ENCODE peak calls at places on chromosomes 7 and 10, in eight cellular contexts. J is KBM-7, I is mucosa of descending colon, K is AG08396, H is ELR, B is T-helper 2 cell, U is H7, T is stromal cell of bone marrow. Y is an unnamed sample.

GRCh38 chr7:29309041-29309860 is 114.7 kb downstream of the CHN2 start:
- DNase-seq in J (no peak), I (no peak), K (no peak), H (no peak), B (no peak), U (no peak), T (no peak), Y (no peak)

GRCh38 chr7:116671681-116672595 is at the start of gene MET:
- DNase-seq in J (peak), I (peak), K (peak), H (peak), B (no peak), U (peak), T (peak), Y (peak)

GRCh38 chr10:105742184-105742583 is 1101.1 kb downstream of the SORCS3 start:
- DNase-seq in J (no peak), I (no peak), K (no peak), H (peak), B (no peak), U (no peak), T (no peak), Y (no peak)

GRCh38 chr10:97123713-97124112 is 62.0 kb downstream of the SLIT1 start:
- DNase-seq in J (no peak), I (no peak), K (no peak), H (no peak), B (no peak), U (no peak), T (no peak), Y (no peak)

GRCh38 chr7:2493205-2493604 is 17.0 kb upstream of the GRIFIN start:
- DNase-seq in J (no peak), I (no peak), K (no peak), H (peak), B (no peak), U (no peak), T (no peak), Y (no peak)

GRCh38 chr7:150380463-150380862 is 1.3 kb downstream of the ZNF775 start:
- DNase-seq in J (no peak), I (no peak), K (no peak), H (no peak), B (no peak), U (peak), T (no peak), Y (no peak)

GRCh38 chr7:48421357-48421756 is 250.1 kb downstream of the ABCA13 start:
- DNase-seq in J (no peak), I (no peak), K (peak), H (peak), B (no peak), U (no peak), T (peak), Y (no peak)

GRCh38 chr7:127504715-127505114 is 80.7 kb downstream of the GCC1 start:
- DNase-seq in J (peak), I (peak), K (peak), H (peak), B (no peak), U (peak), T (no peak), Y (peak)

GRCh38 chr7:106679153-106679931 is 18.4 kb upstream of the CCDC71L start:
- DNase-seq in J (peak), I (no peak), K (no peak), H (peak), B (no peak), U (no peak), T (no peak), Y (no peak)

GRCh38 chr7:3259711-3260424 is 41.2 kb upstream of the SDK1 start:
- DNase-seq in J (no peak), I (no peak), K (no peak), H (no peak), B (no peak), U (no peak), T (no peak), Y (no peak)

Y was measured in osteoblast.